ENCODE peak calls at places on chromosomes 6 and 20, in six cellular contexts. O is tibial nerve, U is transverse colon, I is cardiac muscle cell, F is RWPE2, C is mammary epithelial cell. G is an unnamed sample.

GRCh38 chr6:33123181-33123580 is 47.4 kb downstream of the HLA-DPB1 start:
- DNase-seq in O (no peak), U (no peak), I (no peak), F (no peak), C (no peak), G (no peak)

GRCh38 chr20:15772826-15773225 is 800.4 kb downstream of the KIF16B start:
- DNase-seq in O (no peak), U (no peak), I (no peak), F (no peak), C (no peak), G (no peak)

GRCh38 chr6:125957845-125958244 is 1.3 kb downstream of the HINT3 start:
- DNase-seq in O (no peak), U (peak; percentile 24), I (no peak), F (no peak), C (peak; percentile 76), G (no peak)

GRCh38 chr6:160858886-160859285 is 132.7 kb upstream of the MAP3K4 start:
- DNase-seq in O (no peak), U (no peak), I (no peak), F (no peak), C (no peak), G (no peak)

GRCh38 chr6:53369876-53370515 is 21.2 kb upstream of the ELOVL5 start:
- DNase-seq in O (no peak), U (no peak), I (no peak), F (no peak), C (no peak), G (no peak)

GRCh38 chr6:2940010-2940850 is 31.1 kb downstream of the SERPINB6 start:
- DNase-seq in O (no peak), U (no peak), I (no peak), F (no peak), C (no peak), G (no peak)

GRCh38 chr6:77457720-77458349 is 5.5 kb downstream of the HTR1B start:
- DNase-seq in O (peak; percentile 56), U (peak; percentile 43), I (peak; percentile 87), F (peak; percentile 76), C (peak; percentile 75), G (no peak)

GRCh38 chr20:64146936-64147451 is 17.3 kb upstream of the MYT1 start:
- DNase-seq in O (peak; percentile 6), U (no peak), I (no peak), F (peak; percentile 78), C (no peak), G (no peak)

GRCh38 chr20:1758765-1759164 is 101.2 kb upstream of the SIRPG start:
- DNase-seq in O (no peak), U (no peak), I (no peak), F (no peak), C (no peak), G (no peak)

GRCh38 chr6:130293800-130294199 is 71.0 kb upstream of the SAMD3 start:
- DNase-seq in O (no peak), U (peak; percentile 9), I (peak; percentile 48), F (no peak), C (peak; percentile 42), G (no peak)

GRCh38 chr6:87669051-87669450 is 33.0 kb downstream of the AKIRIN2 start:
- DNase-seq in O (no peak), U (no peak), I (no peak), F (no peak), C (no peak), G (no peak)

GRCh38 chr20:63735859-63736718 is at the start of gene LIME1:
- DNase-seq in O (no peak), U (peak; percentile 83), I (no peak), F (peak; percentile 89), C (no peak), G (no peak)

DNA sequence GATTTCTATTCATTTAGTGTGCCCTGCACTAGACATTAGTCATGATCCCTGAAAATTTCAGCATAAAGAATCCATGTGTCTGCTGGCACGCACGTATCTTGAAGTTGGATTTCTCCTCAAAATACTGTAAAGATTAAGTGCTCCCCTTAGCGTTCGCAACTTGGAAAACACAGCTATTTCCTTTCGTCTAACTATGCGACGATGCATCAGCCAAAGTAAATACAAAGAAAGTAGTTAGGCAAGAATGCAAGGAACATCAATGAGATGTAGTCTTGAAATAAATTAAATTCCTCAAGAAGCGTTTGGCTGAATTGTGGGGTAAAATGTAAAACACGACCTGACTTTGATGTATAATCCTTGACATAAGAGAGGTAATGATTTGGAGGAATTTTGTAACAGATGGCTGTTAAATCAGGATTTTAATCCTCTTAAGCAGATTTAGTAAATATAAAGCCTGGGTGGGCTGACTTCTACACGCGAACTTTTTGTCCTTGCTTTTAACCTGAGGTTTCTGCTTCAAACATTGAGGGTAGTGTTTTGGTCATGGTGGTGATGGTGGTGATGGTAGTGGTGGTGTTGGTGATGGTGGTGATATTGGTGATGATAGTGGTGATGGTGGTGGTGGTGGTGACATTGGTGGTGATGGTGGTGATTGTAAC is 88.2 kb downstream of the FOXF2 start:
- DNase-seq in O (no peak), U (no peak), I (no peak), F (no peak), C (peak; percentile 30), G (no peak)
- TF ChIP-seq CTCF in O (no peak), U (no peak), I (peak; percentile 37), F (peak; percentile 72), C (peak; percentile 4), G (no peak)

DNA sequence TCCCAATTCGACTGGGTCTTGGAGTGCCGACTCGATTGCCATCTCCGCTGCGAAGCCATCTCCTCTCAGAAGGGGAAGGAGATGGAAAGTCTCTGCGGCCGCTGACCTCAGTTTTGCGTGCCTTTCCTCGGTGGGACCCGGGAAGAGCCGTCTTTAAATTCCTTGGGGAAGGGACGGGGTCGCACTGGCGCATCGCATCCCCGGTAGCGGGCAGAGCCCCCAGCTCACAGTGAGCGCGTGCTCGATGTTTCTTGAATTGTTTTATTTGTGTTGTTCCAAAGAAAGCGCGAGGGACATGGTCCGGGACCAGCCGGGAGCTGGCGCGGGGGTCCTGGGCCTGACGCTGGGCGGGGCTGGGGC is 254 bp upstream of the TIAM2 start:
- DNase-seq in O (no peak), U (no peak), I (no peak), F (no peak), C (no peak), G (no peak)
- H3K4me3 ChIP-seq in O (peak overlapping the region; percentile 20), U (peak overlapping the region; percentile 49), I (peak overlapping the region; percentile 70), F (peak overlapping the region; percentile 42), C (no peak overlapping the region), G (peak overlapping the region; percentile 64)

GRCh38 chr6:82987416-82987815 is 78.2 kb downstream of the UBE3D start:
- DNase-seq in O (no peak), U (no peak), I (no peak), F (no peak), C (no peak), G (no peak)

GRCh38 chr6:82984720-82985119 is 80.9 kb downstream of the UBE3D start:
- DNase-seq in O (no peak), U (no peak), I (no peak), F (no peak), C (no peak), G (no peak)

GRCh38 chr6:82988904-82989303 is 76.7 kb downstream of the UBE3D start:
- DNase-seq in O (no peak), U (no peak), I (no peak), F (no peak), C (no peak), G (no peak)

GRCh38 chr6:82987951-82988350 is 77.7 kb downstream of the UBE3D start:
- DNase-seq in O (no peak), U (no peak), I (no peak), F (no peak), C (no peak), G (no peak)

DNA sequence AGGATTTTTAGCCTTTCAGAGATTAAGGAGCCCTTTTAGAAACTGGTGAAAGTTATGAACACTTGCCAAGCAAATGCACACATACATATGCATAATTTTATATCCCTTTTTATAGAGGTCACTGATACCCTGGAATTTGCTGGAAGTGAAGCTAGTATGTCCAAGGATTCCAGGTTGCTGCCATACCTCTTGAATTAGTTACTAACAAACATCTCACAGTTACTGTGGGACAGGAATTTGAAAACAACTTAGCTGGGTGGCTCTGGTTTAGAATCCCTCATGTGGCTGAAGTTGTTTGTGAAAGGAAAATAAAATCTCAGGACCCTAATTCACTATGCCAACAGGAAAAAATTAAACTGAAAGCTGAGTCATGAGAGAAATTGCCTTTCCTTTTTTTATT is 75.8 kb downstream of the UBE3D start:
- DNase-seq in O (no peak), U (no peak), I (no peak), F (no peak), C (no peak), G (no peak)
- H3K27ac ChIP-seq in O (no peak overlapping the region), U (no peak overlapping the region), I (no peak overlapping the region), F (no peak overlapping the region), C (no peak overlapping the region), G (no peak overlapping the region)

GRCh38 chr6:51932956-51933355 is 154.5 kb downstream of the PKHD1 start:
- DNase-seq in O (no peak), U (no peak), I (no peak), F (no peak), C (no peak), G (no peak)

GRCh38 chr6:51936941-51937340 is 150.5 kb downstream of the PKHD1 start:
- DNase-seq in O (no peak), U (no peak), I (no peak), F (no peak), C (no peak), G (no peak)

GRCh38 chr6:51936536-51936935 is 150.9 kb downstream of the PKHD1 start:
- DNase-seq in O (no peak), U (no peak), I (no peak), F (no peak), C (no peak), G (no peak)

GRCh38 chr6:51930602-51931001 is 156.8 kb downstream of the PKHD1 start:
- DNase-seq in O (no peak), U (no peak), I (no peak), F (no peak), C (no peak), G (no peak)

GRCh38 chr6:51934098-51934497 is 153.3 kb downstream of the PKHD1 start:
- DNase-seq in O (no peak), U (no peak), I (no peak), F (no peak), C (no peak), G (no peak)
- TF ChIP-seq CTCF in O (no peak), U (no peak), I (no peak), F (peak; percentile 32), C (peak; percentile 50), G (no peak)

DNA sequence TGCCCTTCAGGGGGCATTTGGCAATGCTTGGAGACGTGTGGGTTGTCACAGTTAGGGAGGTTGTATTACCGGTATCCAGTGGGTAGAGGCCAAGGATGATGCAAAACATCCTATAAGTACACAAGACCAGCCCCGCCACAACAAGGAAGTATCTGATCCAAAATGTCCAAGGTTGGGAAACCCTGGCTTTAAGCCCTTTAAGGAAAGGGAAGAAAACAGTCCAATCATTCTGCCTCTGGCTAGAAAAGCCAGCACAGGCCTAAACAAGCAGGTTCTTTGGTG is 3.6 kb upstream of the ZMYND8 start:
- DNase-seq in O (no peak), U (peak; percentile 53), I (no peak), F (peak; percentile 91), C (peak; percentile 95), G (no peak)
- H3K4me3 ChIP-seq in O (no peak overlapping the region), U (no peak overlapping the region), I (no peak overlapping the region), F (no peak overlapping the region), C (no peak overlapping the region), G (no peak overlapping the region)

G was measured in esophagus squamous epithelium.